ENCODE peak calls at places on chromosome 22, in eight cellular contexts. B is mucosa of descending colon, U is lung, V is right cardiac atrium, T is IMR-90, G is left ventricle myocardium inferior, F is transverse colon, W is skeletal muscle cell. Q is an unnamed sample.

GRCh38 chr22:46013460-46014416 is 36.8 kb upstream of the WNT7B start:
- DNase-seq in B (peak), U (peak), V (peak), T (peak), G (peak), F (peak), W (peak), Q (peak)

GRCh38 chr22:48501231-48501750 is 1326.4 kb downstream of the BRD1 start:
- DNase-seq in B (peak), U (no peak), V (no peak), T (no peak), G (no peak), F (no peak), W (no peak), Q (no peak)

GRCh38 chr22:43275545-43275981 is 67.6 kb downstream of the SCUBE1 start:
- DNase-seq in B (no peak), U (no peak), V (no peak), T (peak), G (no peak), F (no peak), W (no peak), Q (no peak)

GRCh38 chr22:23826510-23827350 is 12.1 kb downstream of the DERL3 start:
- DNase-seq in B (peak), U (no peak), V (no peak), T (peak), G (no peak), F (no peak), W (peak), Q (peak)

GRCh38 chr22:39748877-39749276 is 144.7 kb downstream of the ENTHD1 start:
- DNase-seq in B (no peak), U (no peak), V (no peak), T (peak), G (no peak), F (no peak), W (peak), Q (no peak)

GRCh38 chr22:42284643-42285181 is 14.3 kb upstream of the TCF20 start:
- DNase-seq in B (no peak), U (no peak), V (no peak), T (no peak), G (no peak), F (no peak), W (no peak), Q (no peak)

GRCh38 chr22:39703890-39704658 is 133.5 kb downstream of the CACNA1I start:
- DNase-seq in B (no peak), U (no peak), V (peak), T (peak), G (peak), F (peak), W (peak), Q (no peak)

GRCh38 chr22:31747441-31747840 is 2.5 kb downstream of the PRR14L start:
- DNase-seq in B (no peak), U (no peak), V (no peak), T (no peak), G (no peak), F (no peak), W (no peak), Q (no peak)

GRCh38 chr22:39721456-39722325 is 151.1 kb downstream of the CACNA1I start:
- DNase-seq in B (peak), U (no peak), V (no peak), T (no peak), G (no peak), F (no peak), W (no peak), Q (no peak)

GRCh38 chr22:42425337-42425988 is 6.7 kb downstream of the NFAM1 start:
- DNase-seq in B (no peak), U (no peak), V (no peak), T (no peak), G (no peak), F (no peak), W (no peak), Q (no peak)

GRCh38 chr22:40257979-40258378 is 80.3 kb downstream of the TNRC6B start:
- DNase-seq in B (no peak), U (no peak), V (no peak), T (peak), G (no peak), F (no peak), W (no peak), Q (no peak)

GRCh38 chr22:31177420-31178162 is 17.6 kb downstream of the RNF185 start:
- DNase-seq in B (no peak), U (no peak), V (no peak), T (peak), G (no peak), F (no peak), W (peak), Q (peak)

GRCh38 chr22:46038516-46039430 is 61.8 kb upstream of the WNT7B start:
- DNase-seq in B (no peak), U (no peak), V (no peak), T (no peak), G (no peak), F (no peak), W (no peak), Q (no peak)

GRCh38 chr22:28736296-28737155 is 5.1 kb downstream of the CHEK2 start:
- DNase-seq in B (no peak), U (no peak), V (no peak), T (no peak), G (no peak), F (no peak), W (no peak), Q (no peak)

GRCh38 chr22:45684169-45684568 is 12.5 kb downstream of the ATXN10 start:
- DNase-seq in B (no peak), U (no peak), V (no peak), T (peak), G (no peak), F (no peak), W (no peak), Q (no peak)

GRCh38 chr22:30947821-30948454 is 20.6 kb downstream of the MORC2 start:
- DNase-seq in B (no peak), U (no peak), V (no peak), T (peak), G (no peak), F (no peak), W (peak), Q (peak)

GRCh38 chr22:45101828-45102227 is 61.9 kb upstream of the NUP50 start:
- DNase-seq in B (no peak), U (peak), V (peak), T (peak), G (peak), F (peak), W (no peak), Q (no peak)

GRCh38 chr22:20205964-20206708 is 55.3 kb upstream of the CCDC188 start:
- DNase-seq in B (peak), U (peak), V (peak), T (peak), G (peak), F (peak), W (peak), Q (no peak)

GRCh38 chr22:46100401-46101105 is 49.8 kb upstream of the PPARA start:
- DNase-seq in B (no peak), U (no peak), V (no peak), T (no peak), G (no peak), F (no peak), W (no peak), Q (no peak)

GRCh38 chr22:20312396-20313191 is 7.3 kb downstream of the DGCR6L start:
- DNase-seq in B (peak), U (peak), V (no peak), T (no peak), G (no peak), F (peak), W (no peak), Q (no peak)

GRCh38 chr22:36405221-36405631 is 17.5 kb upstream of the MYH9 start:
- DNase-seq in B (no peak), U (no peak), V (no peak), T (no peak), G (no peak), F (no peak), W (no peak), Q (no peak)

GRCh38 chr22:36144886-36145541 is 15.5 kb downstream of the APOL3 start:
- DNase-seq in B (no peak), U (peak), V (peak), T (peak), G (peak), F (peak), W (peak), Q (no peak)

GRCh38 chr22:26979294-26979693 is 321.9 kb downstream of the MIAT start:
- DNase-seq in B (no peak), U (no peak), V (no peak), T (no peak), G (no peak), F (no peak), W (no peak), Q (no peak)

GRCh38 chr22:45526768-45527360 is 24.2 kb downstream of the FBLN1 start:
- DNase-seq in B (no peak), U (no peak), V (no peak), T (peak), G (no peak), F (no peak), W (no peak), Q (no peak)

GRCh38 chr22:24466831-24467249 is 28.3 kb upstream of the UPB1 start:
- DNase-seq in B (no peak), U (no peak), V (peak), T (peak), G (peak), F (no peak), W (peak), Q (no peak)

GRCh38 chr22:24871611-24872205 is 65.7 kb downstream of the SGSM1 start:
- DNase-seq in B (no peak), U (no peak), V (no peak), T (no peak), G (no peak), F (no peak), W (no peak), Q (no peak)

GRCh38 chr22:46482311-46482710 is 55.1 kb downstream of the CELSR1 start:
- DNase-seq in B (no peak), U (no peak), V (no peak), T (no peak), G (no peak), F (no peak), W (no peak), Q (no peak)

GRCh38 chr22:30298005-30298701 is 8.8 kb upstream of the CASTOR1 start:
- DNase-seq in B (no peak), U (peak), V (no peak), T (no peak), G (no peak), F (peak), W (no peak), Q (no peak)

GRCh38 chr22:34333285-34333684 is 413.0 kb upstream of the LARGE1 start:
- DNase-seq in B (no peak), U (no peak), V (no peak), T (no peak), G (no peak), F (no peak), W (no peak), Q (no peak)

GRCh38 chr22:45006873-45007246 is 2.9 kb downstream of the PHF21B start:
- DNase-seq in B (no peak), U (no peak), V (peak), T (no peak), G (peak), F (no peak), W (no peak), Q (no peak)

GRCh38 chr22:40703174-40703573 is 23.9 kb downstream of the MCHR1 start:
- DNase-seq in B (no peak), U (no peak), V (no peak), T (no peak), G (no peak), F (no peak), W (no peak), Q (no peak)

GRCh38 chr22:27327981-27328721 is 473.4 kb downstream of the MN1 start:
- DNase-seq in B (no peak), U (no peak), V (no peak), T (no peak), G (no peak), F (no peak), W (no peak), Q (no peak)

GRCh38 chr22:33650244-33650643 is 270.0 kb downstream of the LARGE1 start:
- DNase-seq in B (no peak), U (no peak), V (peak), T (no peak), G (no peak), F (no peak), W (no peak), Q (no peak)

GRCh38 chr22:27937453-27937852 is 18.4 kb upstream of the PITPNB start:
- DNase-seq in B (no peak), U (no peak), V (no peak), T (no peak), G (no peak), F (no peak), W (no peak), Q (no peak)

GRCh38 chr22:18104566-18104965 is 6.0 kb upstream of the TUBA8 start:
- DNase-seq in B (no peak), U (no peak), V (no peak), T (peak), G (no peak), F (no peak), W (peak), Q (no peak)

GRCh38 chr22:46061431-46062231 is 84.7 kb upstream of the WNT7B start:
- DNase-seq in B (peak), U (no peak), V (no peak), T (no peak), G (peak), F (peak), W (no peak), Q (no peak)

GRCh38 chr22:48756146-48757111 is 1071.2 kb downstream of the BRD1 start:
- DNase-seq in B (no peak), U (peak), V (no peak), T (no peak), G (no peak), F (peak), W (no peak), Q (no peak)

GRCh38 chr22:38250642-38251354 is 22.0 kb downstream of the TMEM184B start:
- DNase-seq in B (no peak), U (no peak), V (no peak), T (no peak), G (no peak), F (no peak), W (no peak), Q (no peak)
- H3K4me3 ChIP-seq in B (no peak), U (no peak), V (no peak), T (no peak), G (no peak), F (no peak), W (no peak), Q (no peak)

GRCh38 chr22:37559901-37560681 is at the start of gene CDC42EP1:
- DNase-seq in B (peak), U (no peak), V (peak), T (peak), G (peak), F (peak), W (no peak), Q (no peak)

GRCh38 chr22:37560682-37561208 is 465 bp downstream of the CDC42EP1 start:
- DNase-seq in B (no peak), U (no peak), V (peak), T (peak), G (peak), F (peak), W (no peak), Q (no peak)

GRCh38 chr22:37558815-37559214 is 1.5 kb upstream of the CDC42EP1 start:
- DNase-seq in B (no peak), U (no peak), V (peak), T (no peak), G (no peak), F (no peak), W (no peak), Q (no peak)

GRCh38 chr22:37561209-37562048 is 1.1 kb downstream of the CDC42EP1 start:
- DNase-seq in B (peak), U (peak), V (peak), T (peak), G (peak), F (peak), W (peak), Q (no peak)

GRCh38 chr22:37559521-37559900 is 769 bp upstream of the CDC42EP1 start:
- DNase-seq in B (no peak), U (no peak), V (no peak), T (no peak), G (no peak), F (no peak), W (no peak), Q (no peak)
- H3K4me3 ChIP-seq in B (no peak), U (peak), V (peak), T (peak), G (peak), F (no peak), W (peak), Q (peak)

GRCh38 chr22:17007852-17008731 is at the start of gene GAB4:
- DNase-seq in B (no peak), U (no peak), V (no peak), T (no peak), G (no peak), F (no peak), W (no peak), Q (no peak)
- H3K4me3 ChIP-seq in B (no peak), U (no peak), V (no peak), T (no peak), G (no peak), F (no peak), W (no peak), Q (no peak)

GRCh38 chr22:37487559-37487958 is 1.4 kb upstream of the MFNG start:
- DNase-seq in B (no peak), U (no peak), V (no peak), T (no peak), G (no peak), F (no peak), W (no peak), Q (no peak)

GRCh38 chr22:37485714-37486223 is 415 bp downstream of the MFNG start:
- DNase-seq in B (no peak), U (no peak), V (no peak), T (no peak), G (no peak), F (no peak), W (no peak), Q (no peak)

GRCh38 chr22:37485006-37485713 is 1.0 kb downstream of the MFNG start:
- DNase-seq in B (peak), U (no peak), V (no peak), T (no peak), G (no peak), F (no peak), W (no peak), Q (no peak)

GRCh38 chr22:37487129-37487528 is 945 bp upstream of the MFNG start:
- DNase-seq in B (no peak), U (no peak), V (no peak), T (no peak), G (no peak), F (no peak), W (no peak), Q (no peak)

DNA sequence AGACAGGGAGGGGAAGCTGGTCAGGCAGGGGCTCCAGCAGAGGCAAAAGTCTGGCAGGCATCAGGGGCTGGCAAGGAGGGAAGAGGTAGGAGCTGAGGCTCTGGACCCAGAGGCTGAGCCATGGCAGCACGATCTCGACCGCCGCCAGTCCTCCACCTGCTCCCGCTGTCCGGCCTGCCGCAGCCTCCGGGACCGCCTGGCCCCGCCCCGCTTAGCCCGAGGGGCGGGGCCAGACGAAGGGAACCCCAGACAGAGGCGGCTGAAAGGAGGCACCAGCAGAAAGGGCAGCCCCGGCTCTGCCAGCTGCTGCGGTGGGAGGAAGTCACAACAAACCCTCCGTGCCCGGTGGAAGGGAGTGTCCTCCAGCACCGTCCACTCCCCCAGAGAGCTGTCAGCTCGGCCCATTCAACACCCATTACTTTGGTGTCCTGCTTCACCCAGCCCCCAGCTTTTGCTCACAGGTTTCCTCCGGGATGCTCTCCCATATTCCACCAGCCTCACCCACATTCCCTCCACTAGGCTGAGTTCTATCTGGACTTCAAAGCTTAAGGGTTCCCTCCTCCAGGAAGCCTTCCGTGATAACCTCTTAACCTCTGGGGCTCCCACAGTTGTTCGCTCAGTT is at the start of gene MFNG:
- DNase-seq in B (peak), U (peak), V (peak), T (peak), G (peak), F (peak), W (no peak), Q (no peak)
- H3K4me3 ChIP-seq in B (peak), U (peak), V (peak), T (peak), G (peak), F (peak), W (no peak), Q (no peak)

GRCh38 chr22:49869855-49870712 is 16.4 kb downstream of the ZBED4 start:
- DNase-seq in B (no peak), U (no peak), V (no peak), T (no peak), G (no peak), F (no peak), W (no peak), Q (no peak)
- H3K4me3 ChIP-seq in B (no peak), U (no peak), V (no peak), T (no peak), G (no peak), F (no peak), W (no peak), Q (no peak)